ENCODE peak calls at places on chromosomes 3 and 15, in eight cellular contexts. J is type B pancreatic cell; P is NCI-H1417; G is stimulated activated naive B cell treated with anti-CD40 and anti-IgM and Interleukin-4, amounts not matched to agents 10 μg/mL and 1 μg/mL and 100 μg/mL, for 72 hours; I is heart left ventricle; V is activated T-cell treated with anti-CD3 and anti-CD28 coated beads, Interleukin-2, amount 50 U/mL, for 1 hour; K is head of caudate nucleus; E is left cardiac atrium. U is an unnamed sample.

GRCh38 chr3:123449986-123450474 is 1.1 kb upstream of the ADCY5 start:
- DNase-seq in V (no peak), P (no peak), G (no peak), K (peak; percentile 88), J (no peak), I (peak; percentile 58), E (peak; percentile 42), U (peak; percentile 22)

GRCh38 chr15:47887181-47887580 is 169.9 kb downstream of the SEMA6D start:
- DNase-seq in E (no peak), J (no peak), I (no peak), G (no peak), V (no peak), P (peak; percentile 34), K (no peak), U (no peak)

GRCh38 chr15:80577552-80578205 is 117.4 kb upstream of the ABHD17C start:
- DNase-seq in I (no peak), V (no peak), E (no peak), G (no peak), K (no peak), J (no peak), P (no peak), U (no peak)

GRCh38 chr3:33582234-33582633 is 135.8 kb downstream of the CLASP2 start:
- DNase-seq in P (no peak), E (no peak), I (no peak), V (no peak), K (no peak), J (no peak), G (no peak), U (no peak)

GRCh38 chr15:69117431-69117841 is 43.0 kb upstream of the GLCE start:
- DNase-seq in E (no peak), K (no peak), J (no peak), V (no peak), I (no peak), G (no peak), P (peak; percentile 70), U (no peak)

GRCh38 chr15:25846377-25846776 is 16.8 kb downstream of the ATP10A start:
- DNase-seq in I (no peak), K (no peak), J (no peak), G (no peak), P (no peak), V (peak; percentile 71), E (no peak), U (no peak)

GRCh38 chr3:37741644-37742043 is 120.0 kb upstream of the CTDSPL start:
- DNase-seq in P (peak; percentile 20), G (no peak), I (peak; percentile 79), V (no peak), E (peak; percentile 68), K (peak; percentile 61), J (no peak), U (no peak)

GRCh38 chr3:132210476-132211346 is 106.5 kb upstream of the ACP3 start:
- DNase-seq in E (no peak), I (no peak), J (no peak), V (peak; percentile 17), K (no peak), P (peak; percentile 69), G (no peak), U (no peak)

U was measured in amniotic stem cell.